ENCODE peak calls at places on chromosomes 3 and 15, in five cellular contexts. Q is heart right ventricle, A is PC-9, R is heart left ventricle, S is lower lobe of right lung. T is an unnamed sample.

GRCh38 chr3:187678869-187679268 is 8.7 kb upstream of the SST start:
- DNase-seq in S (no peak), R (no peak), A (no peak), Q (peak; percentile 49), T (peak; percentile 46)

GRCh38 chr3:126346466-126346865 is 10.7 kb downstream of the KLF15 start:
- DNase-seq in R (peak; percentile 26), Q (no peak), S (no peak), A (no peak), T (no peak)

GRCh38 chr3:58414538-58415197 is 19.0 kb downstream of the PDHB start:
- DNase-seq in S (no peak), A (peak; percentile 50), Q (peak; percentile 53), R (no peak), T (peak; percentile 48)

GRCh38 chr15:64930778-64931240 is 19.1 kb downstream of the ANKDD1A start:
- DNase-seq in R (no peak), S (no peak), Q (no peak), A (no peak), T (no peak)

GRCh38 chr15:49492834-49493233 is 69.8 kb downstream of the FGF7 start:
- DNase-seq in S (no peak), A (no peak), Q (no peak), R (no peak), T (no peak)

GRCh38 chr3:66484106-66484857 is 16.5 kb downstream of the LRIG1 start:
- DNase-seq in A (no peak), S (no peak), R (no peak), Q (no peak), T (no peak)

GRCh38 chr15:72365844-72366243 is 10.0 kb downstream of the HEXA start:
- DNase-seq in A (no peak), Q (no peak), S (no peak), R (no peak), T (no peak)

GRCh38 chr3:33402936-33403335 is 37.3 kb downstream of the UBP1 start:
- DNase-seq in R (no peak), A (no peak), Q (no peak), S (no peak), T (no peak)

GRCh38 chr3:143998266-143998665 is 26.6 kb downstream of the DIPK2A start:
- DNase-seq in Q (no peak), A (no peak), S (no peak), R (no peak), T (peak; percentile 34)

GRCh38 chr3:100361897-100362296 is 27.3 kb downstream of the NIT2 start:
- DNase-seq in A (no peak), Q (no peak), R (no peak), S (no peak), T (peak; percentile 37)

GRCh38 chr3:71582612-71583568 is 638 bp downstream of the FOXP1 start:
- DNase-seq in S (peak; percentile 91), R (peak; percentile 91), A (no peak), Q (peak; percentile 81), T (peak; percentile 82)

GRCh38 chr15:64571857-64572291 is 111.5 kb downstream of the ZNF609 start:
- DNase-seq in Q (no peak), A (peak; percentile 93), S (no peak), R (no peak), T (no peak)

GRCh38 chr3:89172150-89172549 is 64.7 kb downstream of the EPHA3 start:
- DNase-seq in Q (no peak), R (no peak), A (no peak), S (no peak), T (no peak)

GRCh38 chr15:65067645-65068416 is at the start of gene RASL12:
- DNase-seq in A (no peak), R (peak; percentile 73), Q (no peak), S (peak; percentile 47), T (peak; percentile 50)

GRCh38 chr3:59248976-59249375 is 199.2 kb upstream of the CFAP20DC start:
- DNase-seq in S (no peak), Q (no peak), R (no peak), A (no peak), T (no peak)

GRCh38 chr3:65597952-65598413 is 440.7 kb downstream of the MAGI1 start:
- DNase-seq in S (no peak), A (no peak), Q (no peak), R (peak; percentile 52), T (no peak)

GRCh38 chr3:134299185-134299887 is 48.7 kb upstream of the RYK start:
- DNase-seq in A (no peak), S (no peak), Q (no peak), R (no peak), T (no peak)

GRCh38 chr3:111768571-111769100 is 90.4 kb upstream of the PHLDB2 start:
- DNase-seq in Q (no peak), A (no peak), R (no peak), S (no peak), T (peak; percentile 98)

GRCh38 chr3:12175844-12176453 is 17.2 kb upstream of the TIMP4 start:
- DNase-seq in S (peak; percentile 66), Q (peak; percentile 55), A (no peak), R (peak; percentile 74), T (peak; percentile 23)

GRCh38 chr3:194133661-194134230 is 2.2 kb upstream of the HES1 start:
- DNase-seq in S (peak; percentile 68), A (peak; percentile 64), R (peak; percentile 84), Q (peak; percentile 80), T (peak; percentile 73)

GRCh38 chr15:45174577-45174976 is 13.2 kb downstream of the SHF start:
- DNase-seq in A (no peak), R (no peak), Q (no peak), S (no peak), T (no peak)

GRCh38 chr15:67750371-67750770 is 74.9 kb upstream of the SKOR1 start:
- DNase-seq in A (no peak), R (no peak), S (no peak), Q (no peak), T (no peak)

GRCh38 chr3:10561942-10562565 is 56.7 kb upstream of the ATP2B2 start:
- DNase-seq in Q (no peak), R (no peak), S (no peak), A (no peak), T (peak; percentile 20)

DNA sequence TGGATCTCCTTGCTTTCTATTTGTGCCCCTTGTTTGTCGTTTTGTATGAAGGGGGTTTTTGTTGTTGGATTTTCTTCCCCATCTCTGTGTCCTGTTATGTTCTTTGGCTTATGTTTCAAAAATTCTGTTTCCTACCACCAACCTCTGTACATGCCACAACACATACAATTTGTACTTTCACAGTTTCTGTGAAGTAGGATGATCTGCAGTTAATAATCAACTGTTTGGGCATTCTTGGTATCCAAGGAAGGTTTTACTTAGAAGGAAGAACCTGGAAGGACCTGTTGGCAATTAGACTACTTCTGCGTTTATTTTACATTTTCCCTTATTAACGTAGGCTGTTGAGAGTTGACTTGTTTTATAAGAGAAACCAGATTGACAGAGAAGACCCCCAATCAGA is 8.3 kb downstream of the SETD5 start:
- DNase-seq in S (no peak), Q (no peak), R (no peak), A (no peak), T (no peak)
- H3K4me3 ChIP-seq in S (no peak overlapping the region), Q (no peak overlapping the region), R (no peak overlapping the region), A (no peak overlapping the region), T (no peak overlapping the region)

DNA sequence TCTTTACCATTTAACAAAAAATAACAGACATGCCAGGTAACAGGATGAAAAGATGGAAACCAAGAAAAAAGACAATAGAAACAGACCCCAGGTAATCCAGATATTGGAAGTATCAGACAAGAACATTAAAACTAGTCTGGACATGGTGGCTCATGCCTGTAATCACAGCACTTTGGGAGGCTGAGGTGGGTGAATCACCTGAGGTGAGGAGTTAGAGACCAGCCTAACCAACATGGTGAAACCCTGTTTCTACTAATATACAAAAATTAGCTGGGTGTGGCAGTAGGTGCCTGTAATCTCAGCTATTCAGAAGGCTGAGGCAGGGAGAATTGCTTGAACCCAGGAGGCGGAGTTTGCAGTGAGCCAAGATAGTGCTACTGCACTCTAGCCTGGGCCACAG is 40.6 kb downstream of the ACAD9 start:
- DNase-seq in Q (no peak), R (no peak), A (no peak), S (no peak), T (no peak)
- H3K9me3 ChIP-seq in Q (peaks cover 41% of the 10 kb centered on the region), R (peaks cover 4% of the 10 kb centered on the region), A (peaks cover 15% of the 10 kb centered on the region), S (peaks cover 11% of the 10 kb centered on the region), T (peaks cover 32% of the 10 kb centered on the region)

DNA sequence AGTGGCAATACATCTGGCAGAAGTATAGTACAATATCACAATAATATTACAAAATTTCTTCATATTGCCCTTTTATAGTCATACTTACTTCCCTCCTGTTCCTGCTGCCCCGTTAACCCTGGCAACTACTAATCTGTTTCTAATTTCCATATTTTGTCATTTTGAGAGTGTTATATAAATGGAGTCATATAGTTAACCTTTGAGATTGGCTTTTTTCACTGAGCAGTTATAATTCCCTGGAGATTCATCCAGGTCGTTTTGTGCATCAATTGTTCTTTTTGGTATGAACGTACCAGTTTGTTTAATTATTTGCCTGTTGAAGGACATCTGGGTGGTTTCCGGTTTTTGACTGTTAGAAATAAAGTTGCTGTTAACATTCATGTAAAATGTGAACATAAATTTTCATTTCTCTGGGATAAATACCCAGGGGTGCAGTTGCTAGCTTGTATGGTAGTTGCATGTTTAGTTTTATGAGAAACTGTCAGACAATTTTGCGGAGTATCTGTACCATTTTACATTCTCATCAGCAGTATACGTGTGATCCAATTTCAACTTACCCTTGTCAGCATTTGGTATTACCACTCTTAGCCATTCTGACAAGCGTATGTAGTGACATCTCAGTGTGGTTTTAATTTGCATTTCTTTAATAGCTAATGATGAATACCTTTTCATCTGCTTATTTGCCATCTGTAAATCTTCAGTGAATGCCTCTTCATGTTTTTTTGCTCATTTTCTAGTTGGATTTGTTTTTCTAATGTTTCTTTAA is 32.2 kb upstream of the IL20RB start:
- DNase-seq in S (no peak), Q (no peak), R (no peak), A (no peak), T (no peak)
- H3K4me3 ChIP-seq in S (no peak overlapping the region), Q (no peak overlapping the region), R (no peak overlapping the region), A (no peak overlapping the region), T (no peak overlapping the region)

GRCh38 chr15:26648676-26649075 is 124.2 kb downstream of the GABRB3 start:
- DNase-seq in A (no peak), Q (no peak), R (no peak), S (no peak), T (no peak)
- H3K9me3 ChIP-seq in A (no peaks in the 10 kb centered on the region), Q (peaks cover 42% of the 10 kb centered on the region), R (no peaks in the 10 kb centered on the region), S (peaks cover 10% of the 10 kb centered on the region), T (no peaks in the 10 kb centered on the region)

DNA sequence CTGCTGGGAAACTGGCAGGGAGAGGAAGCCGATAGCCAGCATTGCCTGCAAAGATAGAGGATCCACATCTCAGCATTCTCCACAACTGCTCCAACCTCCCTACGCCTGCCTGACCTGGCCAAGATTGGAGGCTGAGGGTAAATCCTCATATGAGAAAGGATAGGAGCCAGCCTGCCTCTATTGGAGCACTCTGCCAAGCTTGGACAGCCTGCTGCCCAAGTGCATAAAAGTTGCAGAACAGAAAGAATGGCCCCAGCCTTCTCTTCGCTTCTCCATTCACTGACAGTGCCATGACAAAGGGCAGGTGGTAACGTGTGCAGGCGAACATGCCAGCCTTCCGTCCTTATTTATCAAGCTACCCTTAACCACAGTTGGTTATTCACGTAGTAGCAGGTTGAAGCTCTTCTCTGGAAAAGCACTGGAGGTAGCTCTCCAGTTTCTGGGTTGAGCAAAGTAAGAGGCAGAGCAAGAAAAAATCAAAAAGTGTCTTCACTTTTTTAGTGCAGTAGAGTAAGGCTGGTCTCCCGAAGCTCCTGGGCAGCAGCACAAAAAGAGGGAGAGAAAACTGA is 4.3 kb downstream of the BMF start:
- DNase-seq in S (no peak), Q (no peak), A (no peak), R (no peak), T (no peak)
- H3K4me3 ChIP-seq in S (peak overlapping the region; percentile 30), Q (no peak overlapping the region), A (no peak overlapping the region), R (no peak overlapping the region), T (no peak overlapping the region)

T was measured in MG63.